ENCODE peak calls at places on chromosomes 3 and 15, in nine cellular contexts. One of them, this sample, is unnamed.

GRCh38 chr3:97138914-97139541 is 324.6 kb downstream of the EPHA6 start:
- DNase-seq in lung: no peak
- DNase-seq in AG08396: no peak
- DNase-seq in amygdala: no peak
- DNase-seq in kidney epithelial cell: no peak
- DNase-seq in upper lobe of right lung: no peak
- DNase-seq in activated CD4-positive, alpha-beta T cell treated with anti-CD3 and anti-CD28 coated beads, Interleukin-2, amount 10 ng/mL, durations not matched to agents 7 days and 5 days: no peak
- DNase-seq in A549: no peak
- DNase-seq in endothelial cell: no peak
- DNase-seq in this sample: no peak

GRCh38 chr3:48416091-48416505 is 13.8 kb downstream of the PLXNB1 start:
- DNase-seq in endothelial cell: no peak
- DNase-seq in activated CD4-positive, alpha-beta T cell treated with anti-CD3 and anti-CD28 coated beads, Interleukin-2, amount 10 ng/mL, durations not matched to agents 7 days and 5 days: no peak
- DNase-seq in kidney epithelial cell: no peak
- DNase-seq in AG08396: no peak
- DNase-seq in amygdala: no peak
- DNase-seq in upper lobe of right lung: no peak
- DNase-seq in lung: no peak
- DNase-seq in A549: no peak
- DNase-seq in this sample: no peak

GRCh38 chr15:91101356-91101920 is 1.4 kb downstream of the SV2B start:
- DNase-seq in amygdala: no peak
- DNase-seq in endothelial cell: no peak
- DNase-seq in upper lobe of right lung: no peak
- DNase-seq in kidney epithelial cell: no peak
- DNase-seq in lung: no peak
- DNase-seq in AG08396: no peak
- DNase-seq in activated CD4-positive, alpha-beta T cell treated with anti-CD3 and anti-CD28 coated beads, Interleukin-2, amount 10 ng/mL, durations not matched to agents 7 days and 5 days: no peak
- DNase-seq in A549: no peak
- DNase-seq in this sample: no peak

GRCh38 chr15:90035095-90035834 is 34.1 kb downstream of the ZNF710 start:
- DNase-seq in AG08396: no peak
- DNase-seq in endothelial cell: no peak
- DNase-seq in upper lobe of right lung: peak
- DNase-seq in amygdala: no peak
- DNase-seq in A549: peak
- DNase-seq in kidney epithelial cell: no peak
- DNase-seq in activated CD4-positive, alpha-beta T cell treated with anti-CD3 and anti-CD28 coated beads, Interleukin-2, amount 10 ng/mL, durations not matched to agents 7 days and 5 days: no peak
- DNase-seq in lung: peak
- DNase-seq in this sample: no peak

GRCh38 chr15:59814409-59814808 is 125.3 kb upstream of the BNIP2 start:
- DNase-seq in A549: no peak
- DNase-seq in kidney epithelial cell: no peak
- DNase-seq in AG08396: no peak
- DNase-seq in lung: no peak
- DNase-seq in amygdala: no peak
- DNase-seq in endothelial cell: no peak
- DNase-seq in activated CD4-positive, alpha-beta T cell treated with anti-CD3 and anti-CD28 coated beads, Interleukin-2, amount 10 ng/mL, durations not matched to agents 7 days and 5 days: peak
- DNase-seq in upper lobe of right lung: no peak
- DNase-seq in this sample: no peak

GRCh38 chr15:85642693-85643058 is 152.0 kb downstream of the KLHL25 start:
- DNase-seq in activated CD4-positive, alpha-beta T cell treated with anti-CD3 and anti-CD28 coated beads, Interleukin-2, amount 10 ng/mL, durations not matched to agents 7 days and 5 days: no peak
- DNase-seq in A549: no peak
- DNase-seq in endothelial cell: no peak
- DNase-seq in kidney epithelial cell: no peak
- DNase-seq in AG08396: peak
- DNase-seq in upper lobe of right lung: no peak
- DNase-seq in lung: no peak
- DNase-seq in amygdala: no peak
- DNase-seq in this sample: no peak

GRCh38 chr3:58336135-58336882 is 3.6 kb downstream of the PXK start:
- DNase-seq in AG08396: peak
- DNase-seq in kidney epithelial cell: peak
- DNase-seq in upper lobe of right lung: no peak
- DNase-seq in activated CD4-positive, alpha-beta T cell treated with anti-CD3 and anti-CD28 coated beads, Interleukin-2, amount 10 ng/mL, durations not matched to agents 7 days and 5 days: no peak
- DNase-seq in lung: no peak
- DNase-seq in amygdala: no peak
- DNase-seq in endothelial cell: no peak
- DNase-seq in A549: no peak
- DNase-seq in this sample: no peak

GRCh38 chr15:91099616-91100560 is at the start of gene SV2B:
- DNase-seq in amygdala: no peak
- DNase-seq in AG08396: peak
- DNase-seq in kidney epithelial cell: no peak
- DNase-seq in endothelial cell: peak
- DNase-seq in lung: no peak
- DNase-seq in A549: no peak
- DNase-seq in upper lobe of right lung: no peak
- DNase-seq in activated CD4-positive, alpha-beta T cell treated with anti-CD3 and anti-CD28 coated beads, Interleukin-2, amount 10 ng/mL, durations not matched to agents 7 days and 5 days: peak
- DNase-seq in this sample: peak

GRCh38 chr3:52532838-52533622 is 627 bp downstream of the NT5DC2 start:
- DNase-seq in upper lobe of right lung: peak
- DNase-seq in activated CD4-positive, alpha-beta T cell treated with anti-CD3 and anti-CD28 coated beads, Interleukin-2, amount 10 ng/mL, durations not matched to agents 7 days and 5 days: peak
- DNase-seq in lung: no peak
- DNase-seq in endothelial cell: peak
- DNase-seq in amygdala: no peak
- DNase-seq in kidney epithelial cell: no peak
- DNase-seq in A549: peak
- DNase-seq in AG08396: peak
- DNase-seq in this sample: no peak

GRCh38 chr15:77066961-77067690 is 3.8 kb downstream of the TSPAN3 start:
- DNase-seq in endothelial cell: no peak
- DNase-seq in activated CD4-positive, alpha-beta T cell treated with anti-CD3 and anti-CD28 coated beads, Interleukin-2, amount 10 ng/mL, durations not matched to agents 7 days and 5 days: no peak
- DNase-seq in lung: no peak
- DNase-seq in AG08396: peak
- DNase-seq in amygdala: no peak
- DNase-seq in kidney epithelial cell: no peak
- DNase-seq in upper lobe of right lung: no peak
- DNase-seq in A549: no peak
- DNase-seq in this sample: no peak